ENCODE peak calls at places on chromosomes 7 and 10, in six cellular contexts. One of them, this sample, is unnamed.

GRCh38 chr7:37342665-37343471 is 105.8 kb downstream of the ELMO1 start:
- DNase-seq in sciatic nerve: no peak
- DNase-seq in body of pancreas: peak
- DNase-seq in stromal cell of bone marrow: no peak
- DNase-seq in NT2/D1: no peak
- DNase-seq in NCI-H2171 treated with DMSO at 0.1 percent for 48 hours: no peak
- DNase-seq in this sample: peak

GRCh38 chr10:79420974-79421688 is 24.3 kb downstream of the ZCCHC24 start:
- DNase-seq in NCI-H2171 treated with DMSO at 0.1 percent for 48 hours: no peak
- DNase-seq in sciatic nerve: peak
- DNase-seq in stromal cell of bone marrow: no peak
- DNase-seq in body of pancreas: no peak
- DNase-seq in NT2/D1: no peak
- DNase-seq in this sample: no peak

GRCh38 chr7:41624818-41625217 is 78.1 kb downstream of the INHBA start:
- DNase-seq in sciatic nerve: no peak
- DNase-seq in NCI-H2171 treated with DMSO at 0.1 percent for 48 hours: no peak
- DNase-seq in NT2/D1: no peak
- DNase-seq in body of pancreas: no peak
- DNase-seq in stromal cell of bone marrow: no peak
- DNase-seq in this sample: no peak

GRCh38 chr7:139661043-139661440 is 116.8 kb downstream of the HIPK2 start:
- DNase-seq in NCI-H2171 treated with DMSO at 0.1 percent for 48 hours: peak
- DNase-seq in body of pancreas: no peak
- DNase-seq in sciatic nerve: no peak
- DNase-seq in NT2/D1: no peak
- DNase-seq in stromal cell of bone marrow: no peak
- DNase-seq in this sample: no peak

GRCh38 chr7:924541-925231 is 29.8 kb downstream of the ADAP1 start:
- DNase-seq in NT2/D1: no peak
- DNase-seq in sciatic nerve: peak
- DNase-seq in body of pancreas: peak
- DNase-seq in NCI-H2171 treated with DMSO at 0.1 percent for 48 hours: no peak
- DNase-seq in stromal cell of bone marrow: no peak
- DNase-seq in this sample: peak

GRCh38 chr10:47087667-47088066 is 176.4 kb downstream of the PTPN20 start:
- DNase-seq in NT2/D1: no peak
- DNase-seq in stromal cell of bone marrow: no peak
- DNase-seq in NCI-H2171 treated with DMSO at 0.1 percent for 48 hours: no peak
- DNase-seq in body of pancreas: no peak
- DNase-seq in sciatic nerve: no peak
- DNase-seq in this sample: no peak

GRCh38 chr7:140688341-140688740 is 8.2 kb upstream of the NDUFB2 start:
- DNase-seq in sciatic nerve: no peak
- DNase-seq in body of pancreas: no peak
- DNase-seq in stromal cell of bone marrow: no peak
- DNase-seq in NT2/D1: no peak
- DNase-seq in NCI-H2171 treated with DMSO at 0.1 percent for 48 hours: no peak
- DNase-seq in this sample: peak

GRCh38 chr10:102152545-102152890 is 329 bp downstream of the NOLC1 start:
- DNase-seq in NT2/D1: no peak
- DNase-seq in body of pancreas: no peak
- DNase-seq in sciatic nerve: no peak
- DNase-seq in stromal cell of bone marrow: no peak
- DNase-seq in NCI-H2171 treated with DMSO at 0.1 percent for 48 hours: no peak
- DNase-seq in this sample: no peak

GRCh38 chr7:133300097-133300496 is 47.2 kb downstream of the EXOC4 start:
- DNase-seq in NT2/D1: no peak
- DNase-seq in stromal cell of bone marrow: no peak
- DNase-seq in sciatic nerve: no peak
- DNase-seq in NCI-H2171 treated with DMSO at 0.1 percent for 48 hours: no peak
- DNase-seq in body of pancreas: no peak
- DNase-seq in this sample: no peak

GRCh38 chr10:110363572-110364411 is 59.1 kb upstream of the SMNDC1 start:
- DNase-seq in body of pancreas: no peak
- DNase-seq in NT2/D1: no peak
- DNase-seq in sciatic nerve: no peak
- DNase-seq in stromal cell of bone marrow: no peak
- DNase-seq in NCI-H2171 treated with DMSO at 0.1 percent for 48 hours: peak
- DNase-seq in this sample: no peak

GRCh38 chr10:100364735-100365391 is 17.8 kb downstream of the SCD start:
- DNase-seq in sciatic nerve: peak
- DNase-seq in stromal cell of bone marrow: no peak
- DNase-seq in body of pancreas: peak
- DNase-seq in NT2/D1: no peak
- DNase-seq in NCI-H2171 treated with DMSO at 0.1 percent for 48 hours: peak
- DNase-seq in this sample: peak

GRCh38 chr7:91567111-91568012 is 303.1 kb downstream of the FZD1 start:
- DNase-seq in body of pancreas: no peak
- DNase-seq in sciatic nerve: no peak
- DNase-seq in NT2/D1: no peak
- DNase-seq in stromal cell of bone marrow: no peak
- DNase-seq in NCI-H2171 treated with DMSO at 0.1 percent for 48 hours: no peak
- DNase-seq in this sample: no peak

GRCh38 chr7:90828601-90829000 is 232.5 kb downstream of the CDK14 start:
- DNase-seq in body of pancreas: no peak
- DNase-seq in NT2/D1: no peak
- DNase-seq in sciatic nerve: no peak
- DNase-seq in NCI-H2171 treated with DMSO at 0.1 percent for 48 hours: no peak
- DNase-seq in stromal cell of bone marrow: no peak
- DNase-seq in this sample: no peak

GRCh38 chr7:40836218-40836617 is 701.4 kb downstream of the SUGCT start:
- DNase-seq in stromal cell of bone marrow: no peak
- DNase-seq in NCI-H2171 treated with DMSO at 0.1 percent for 48 hours: no peak
- DNase-seq in body of pancreas: no peak
- DNase-seq in sciatic nerve: no peak
- DNase-seq in NT2/D1: no peak
- DNase-seq in this sample: no peak

GRCh38 chr10:33657154-33657900 is 322.9 kb upstream of the NRP1 start:
- DNase-seq in sciatic nerve: no peak
- DNase-seq in NT2/D1: no peak
- DNase-seq in body of pancreas: no peak
- DNase-seq in stromal cell of bone marrow: no peak
- DNase-seq in NCI-H2171 treated with DMSO at 0.1 percent for 48 hours: no peak
- DNase-seq in this sample: no peak

GRCh38 chr7:100369105-100369504 is 4.2 kb upstream of the PILRA start:
- DNase-seq in NT2/D1: no peak
- DNase-seq in sciatic nerve: no peak
- DNase-seq in stromal cell of bone marrow: no peak
- DNase-seq in NCI-H2171 treated with DMSO at 0.1 percent for 48 hours: no peak
- DNase-seq in body of pancreas: peak
- DNase-seq in this sample: peak

GRCh38 chr7:94584113-94584512 is 71.8 kb downstream of the SGCE start:
- DNase-seq in NT2/D1: no peak
- DNase-seq in NCI-H2171 treated with DMSO at 0.1 percent for 48 hours: no peak
- DNase-seq in sciatic nerve: no peak
- DNase-seq in body of pancreas: peak
- DNase-seq in stromal cell of bone marrow: no peak
- DNase-seq in this sample: no peak

GRCh38 chr7:149666360-149666905 is 107.0 kb downstream of the ZNF467 start:
- DNase-seq in NCI-H2171 treated with DMSO at 0.1 percent for 48 hours: no peak
- DNase-seq in body of pancreas: no peak
- DNase-seq in sciatic nerve: no peak
- DNase-seq in stromal cell of bone marrow: no peak
- DNase-seq in NT2/D1: no peak
- DNase-seq in this sample: no peak

GRCh38 chr10:33280217-33280616 is 54.2 kb downstream of the NRP1 start:
- DNase-seq in NT2/D1: no peak
- DNase-seq in NCI-H2171 treated with DMSO at 0.1 percent for 48 hours: no peak
- DNase-seq in body of pancreas: no peak
- DNase-seq in sciatic nerve: no peak
- DNase-seq in stromal cell of bone marrow: no peak
- DNase-seq in this sample: no peak